ENCODE peak calls at places on chromosomes 3 and 15, in eight cellular contexts. W is adrenal gland, S is epithelial cell of esophagus, U is GM23248, Q is neuronal stem cell, L is HAP-1, A is sigmoid colon, K is AG04450. C is an unnamed sample.

GRCh38 chr15:70569718-70570231 is 193.6 kb downstream of the UACA start:
- DNase-seq in W (no peak), S (peak; percentile 23), U (no peak), Q (no peak), L (no peak), A (no peak), K (no peak), C (no peak)

GRCh38 chr15:43150171-43150929 is 17.0 kb downstream of the TMEM62 start:
- DNase-seq in W (no peak), S (peak; percentile 99), U (peak; percentile 98), Q (no peak), L (no peak), A (no peak), K (peak; percentile 78), C (no peak)

GRCh38 chr3:62255758-62256157 is 117.6 kb downstream of the FEZF2 start:
- DNase-seq in W (no peak), S (no peak), U (no peak), Q (no peak), L (no peak), A (no peak), K (no peak), C (no peak)

GRCh38 chr3:112742934-112743333 is 102.0 kb upstream of the CCDC80 start:
- DNase-seq in W (no peak), S (no peak), U (no peak), Q (no peak), L (no peak), A (no peak), K (no peak), C (no peak)

GRCh38 chr15:43799209-43799944 is 643 bp downstream of the SERINC4 start:
- DNase-seq in W (no peak), S (no peak), U (peak; percentile 6), Q (no peak), L (no peak), A (no peak), K (no peak), C (no peak)

GRCh38 chr15:40372966-40373365 is 9.6 kb upstream of the KNSTRN start:
- DNase-seq in W (no peak), S (no peak), U (no peak), Q (no peak), L (no peak), A (no peak), K (no peak), C (no peak)

GRCh38 chr3:120773932-120774331 is 31.4 kb downstream of the GTF2E1 start:
- DNase-seq in W (no peak), S (no peak), U (peak; percentile 36), Q (no peak), L (no peak), A (no peak), K (no peak), C (no peak)

GRCh38 chr15:63389902-63390301 is 8.3 kb upstream of the CA12 start:
- DNase-seq in W (no peak), S (peak; percentile 77), U (no peak), Q (no peak), L (no peak), A (no peak), K (no peak), C (no peak)

GRCh38 chr15:70258369-70259029 is 160.8 kb upstream of the TLE3 start:
- DNase-seq in W (no peak), S (no peak), U (peak; percentile 46), Q (no peak), L (no peak), A (no peak), K (no peak), C (peak; percentile 29)

GRCh38 chr3:144480520-144480919 is 508.9 kb downstream of the DIPK2A start:
- DNase-seq in W (no peak), S (no peak), U (no peak), Q (no peak), L (no peak), A (no peak), K (no peak), C (no peak)

GRCh38 chr15:35550957-35551356 is 5.0 kb upstream of the DPH6 start:
- DNase-seq in W (no peak), S (no peak), U (no peak), Q (no peak), L (no peak), A (no peak), K (no peak), C (no peak)

GRCh38 chr15:90413411-90414379 is 25.7 kb downstream of the IQGAP1 start:
- DNase-seq in W (no peak), S (peak; percentile 55), U (peak; percentile 54), Q (no peak), L (no peak), A (no peak), K (no peak), C (no peak)

GRCh38 chr3:14405120-14405885 is 2.9 kb downstream of the SLC6A6 start:
- DNase-seq in W (no peak), S (no peak), U (peak; percentile 38), Q (no peak), L (no peak), A (no peak), K (no peak), C (no peak)
- H3K4me3 ChIP-seq in W (peak overlapping the region; percentile 63), S (no peak overlapping the region), U (peak overlapping the region; percentile 73), Q (no peak overlapping the region), L (no peak overlapping the region), A (no peak overlapping the region), K (peak overlapping the region; percentile 75), C (peak overlapping the region; percentile 78)

DNA sequence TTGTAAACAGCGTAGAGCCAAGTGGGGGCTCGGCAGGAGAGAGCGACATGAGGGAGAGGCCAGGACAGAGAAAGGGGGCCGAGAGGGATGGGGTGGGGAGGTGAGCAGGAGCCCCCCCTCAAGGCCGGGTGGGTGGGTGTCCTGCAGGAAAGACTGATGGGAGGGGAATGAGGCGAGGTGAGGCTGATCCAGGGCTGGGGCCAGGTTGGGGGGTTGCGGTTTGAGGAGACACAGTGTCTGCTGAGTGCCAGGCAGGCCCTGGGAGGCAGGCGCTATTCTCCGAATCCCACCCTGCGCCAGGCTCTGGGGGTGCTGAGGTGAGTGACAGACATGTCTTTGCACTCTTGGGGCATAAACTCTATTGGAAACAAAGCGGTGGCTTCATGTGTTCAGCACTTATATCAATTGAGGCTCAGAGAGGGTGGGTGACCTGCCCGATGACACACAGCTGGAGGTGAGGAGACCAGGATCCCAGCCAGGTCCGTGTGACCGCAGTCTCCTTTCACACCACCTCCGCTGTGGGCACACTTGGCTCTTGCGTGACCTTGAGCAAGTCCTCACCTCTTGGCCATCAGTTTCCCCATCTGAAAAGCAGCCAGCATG is 19.7 kb upstream of the CSPG4 start:
- DNase-seq in W (no peak), S (no peak), U (no peak), Q (no peak), L (no peak), A (peak; percentile 73), K (no peak), C (no peak)
- H3K4me3 ChIP-seq in W (no peak overlapping the region), S (no peak overlapping the region), U (no peak overlapping the region), Q (no peak overlapping the region), L (no peak overlapping the region), A (no peak overlapping the region), K (no peak overlapping the region), C (no peak overlapping the region)

GRCh38 chr3:125960456-125961288 is 8.3 kb upstream of the ROPN1B start:
- DNase-seq in W (no peak), S (no peak), U (peak; percentile 2), Q (no peak), L (no peak), A (no peak), K (no peak), C (no peak)

GRCh38 chr3:125960066-125960424 is 8.9 kb upstream of the ROPN1B start:
- DNase-seq in W (no peak), S (no peak), U (no peak), Q (no peak), L (no peak), A (no peak), K (no peak), C (no peak)

GRCh38 chr3:125958511-125959316 is 10.3 kb upstream of the ROPN1B start:
- DNase-seq in W (no peak), S (no peak), U (peak; percentile 12), Q (no peak), L (no peak), A (no peak), K (no peak), C (no peak)

GRCh38 chr3:125959317-125960065 is 9.5 kb upstream of the ROPN1B start:
- DNase-seq in W (no peak), S (no peak), U (no peak), Q (no peak), L (no peak), A (no peak), K (no peak), C (no peak)

DNA sequence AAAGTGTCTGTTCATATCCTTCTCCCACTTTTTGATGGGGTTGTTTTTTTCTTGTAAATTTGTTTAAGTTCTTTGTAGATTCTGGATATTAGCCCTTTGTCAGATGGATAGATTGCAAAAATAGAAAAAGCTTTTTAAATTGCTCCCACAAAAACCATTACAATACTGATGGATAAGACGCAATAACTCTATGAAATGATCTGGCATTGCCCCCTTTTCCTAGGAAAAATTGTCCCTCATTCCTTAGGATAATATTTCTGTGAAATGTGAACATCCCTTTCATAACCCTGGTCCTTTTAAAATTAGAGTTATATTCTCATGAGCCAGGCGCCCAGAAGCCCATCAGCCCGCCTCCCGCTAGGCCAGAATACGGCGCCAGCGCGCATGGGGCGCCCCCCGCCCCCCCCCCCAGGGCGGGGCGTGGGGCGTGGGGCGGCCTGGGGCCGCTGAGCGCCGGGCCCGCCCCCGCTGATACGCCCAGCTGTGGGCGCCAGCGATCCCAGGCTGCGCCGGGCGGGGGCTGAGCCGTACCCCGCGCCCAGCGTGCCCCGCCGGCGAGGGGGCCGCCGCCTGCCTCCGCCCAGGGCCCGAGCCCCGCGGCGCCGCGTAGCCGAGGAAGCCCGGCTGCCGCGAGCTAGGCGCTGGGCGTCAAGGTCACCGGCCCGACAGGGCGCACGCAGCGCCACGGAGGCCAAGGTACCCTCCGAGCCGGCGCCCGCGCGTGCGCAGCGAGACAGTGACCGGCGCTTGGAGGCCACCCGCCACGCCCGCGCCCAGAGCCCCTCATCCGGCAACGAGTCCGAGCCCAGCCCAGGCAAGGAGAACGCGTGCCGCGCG is 11.1 kb upstream of the ROPN1B start:
- DNase-seq in W (no peak), S (no peak), U (no peak), Q (no peak), L (no peak), A (no peak), K (no peak), C (no peak)
- H3K4me3 ChIP-seq in W (peak overlapping the region; percentile 46), S (no peak overlapping the region), U (no peak overlapping the region), Q (no peak overlapping the region), L (no peak overlapping the region), A (peak overlapping the region; percentile 33), K (no peak overlapping the region), C (no peak overlapping the region)

GRCh38 chr3:132596816-132597433 is at the start of gene ACKR4:
- DNase-seq in W (no peak), S (no peak), U (peak; percentile 60), Q (no peak), L (no peak), A (no peak), K (no peak), C (no peak)
- H3K4me3 ChIP-seq in W (peak within 1 kb of the TSS; percentile 25), S (no peak within 1 kb of the TSS), U (peak within 1 kb of the TSS; percentile 80), Q (no peak within 1 kb of the TSS), L (no peak within 1 kb of the TSS), A (peak within 1 kb of the TSS; percentile 18), K (no peak within 1 kb of the TSS), C (no peak within 1 kb of the TSS)

GRCh38 chr15:99504823-99505551 is 60.8 kb upstream of the MEF2A start:
- DNase-seq in W (no peak), S (peak; percentile 55), U (peak; percentile 49), Q (no peak), L (no peak), A (no peak), K (no peak), C (peak; percentile 57)
- H3K4me3 ChIP-seq in W (no peak overlapping the region), S (no peak overlapping the region), U (no peak overlapping the region), Q (no peak overlapping the region), L (no peak overlapping the region), A (no peak overlapping the region), K (no peak overlapping the region), C (peak overlapping the region; percentile 22)

C was measured in GM12864.